ENCODE peak calls at places on chromosomes 16 and 17, in seven cellular contexts. F is cardiac muscle cell, J is AG09309, X is mucosa of descending colon, C is mammary epithelial cell, E is SK-N-SH, Q is lower lobe of right lung. R is an unnamed sample.

GRCh38 chr17:74433421-74434121 is 1.7 kb downstream of the GPRC5C start:
- DNase-seq in F (peak), J (no peak), X (peak), C (no peak), E (no peak), Q (no peak), R (no peak)

GRCh38 chr17:79005063-79005861 is 4.3 kb downstream of the CANT1 start:
- DNase-seq in F (no peak), J (no peak), X (peak), C (peak), E (no peak), Q (no peak), R (no peak)

GRCh38 chr16:71347146-71347545 is 11.4 kb upstream of the CALB2 start:
- DNase-seq in F (no peak), J (no peak), X (no peak), C (no peak), E (no peak), Q (no peak), R (no peak)

GRCh38 chr17:14469971-14470370 is 169.1 kb downstream of the HS3ST3B1 start:
- DNase-seq in F (no peak), J (no peak), X (no peak), C (no peak), E (no peak), Q (no peak), R (no peak)

GRCh38 chr16:46982335-46982734 is 8.9 kb upstream of the DNAJA2 start:
- DNase-seq in F (no peak), J (no peak), X (no peak), C (no peak), E (no peak), Q (no peak), R (no peak)

GRCh38 chr17:5769936-5770335 is 185.6 kb upstream of the NLRP1 start:
- DNase-seq in F (no peak), J (no peak), X (no peak), C (no peak), E (no peak), Q (no peak), R (peak)

GRCh38 chr17:41103896-41104295 is 1.3 kb upstream of the KRTAP4-9 start:
- DNase-seq in F (no peak), J (no peak), X (no peak), C (no peak), E (no peak), Q (no peak), R (no peak)

GRCh38 chr17:71057448-71057847 is 888.1 kb downstream of the KCNJ2 start:
- DNase-seq in F (no peak), J (peak), X (no peak), C (no peak), E (no peak), Q (no peak), R (no peak)

GRCh38 chr16:46748775-46749705 is 896 bp upstream of the MYLK3 start:
- DNase-seq in F (no peak), J (no peak), X (no peak), C (no peak), E (peak), Q (no peak), R (no peak)

GRCh38 chr17:7852919-7853692 is 1.8 kb upstream of the TMEM88 start:
- DNase-seq in F (no peak), J (no peak), X (no peak), C (no peak), E (no peak), Q (peak), R (no peak)

GRCh38 chr17:33580215-33580614 is 287.1 kb upstream of the ASIC2 start:
- DNase-seq in F (no peak), J (no peak), X (no peak), C (no peak), E (no peak), Q (no peak), R (no peak)

GRCh38 chr17:73645050-73645871 is 1.0 kb upstream of the SDK2 start:
- DNase-seq in F (peak), J (no peak), X (peak), C (peak), E (peak), Q (no peak), R (no peak)

GRCh38 chr17:65759532-65759931 is 198.1 kb upstream of the AXIN2 start:
- DNase-seq in F (no peak), J (no peak), X (no peak), C (no peak), E (no peak), Q (no peak), R (no peak)

GRCh38 chr17:49513044-49513395 is 17.9 kb downstream of the NGFR start:
- DNase-seq in F (no peak), J (no peak), X (no peak), C (no peak), E (no peak), Q (no peak), R (no peak)

GRCh38 chr17:49512296-49513043 is 17.4 kb downstream of the NGFR start:
- DNase-seq in F (no peak), J (no peak), X (no peak), C (no peak), E (no peak), Q (no peak), R (no peak)

GRCh38 chr17:36943250-36944220 is 5.2 kb upstream of the AATF start:
- DNase-seq in F (no peak), J (no peak), X (no peak), C (no peak), E (peak), Q (no peak), R (no peak)

GRCh38 chr17:73468221-73468620 is 156.4 kb upstream of the CDC42EP4 start:
- DNase-seq in F (no peak), J (no peak), X (no peak), C (no peak), E (no peak), Q (no peak), R (no peak)

GRCh38 chr16:1450218-1450617 is 5.9 kb upstream of the CCDC154 start:
- DNase-seq in F (no peak), J (no peak), X (no peak), C (no peak), E (no peak), Q (no peak), R (no peak)

GRCh38 chr17:511001-511690 is 158.5 kb upstream of the RPH3AL start:
- DNase-seq in F (peak), J (peak), X (no peak), C (peak), E (no peak), Q (no peak), R (no peak)

GRCh38 chr16:88524973-88525662 is 45.1 kb upstream of the ZC3H18 start:
- DNase-seq in F (no peak), J (no peak), X (no peak), C (no peak), E (no peak), Q (no peak), R (no peak)

GRCh38 chr17:81656835-81657234 is 493 bp upstream of the PDE6G start:
- DNase-seq in F (no peak), J (no peak), X (no peak), C (no peak), E (no peak), Q (no peak), R (no peak)

GRCh38 chr16:84699147-84699711 is 571 bp upstream of the USP10 start:
- DNase-seq in F (no peak), J (no peak), X (no peak), C (peak), E (no peak), Q (no peak), R (no peak)

GRCh38 chr16:88978608-88979346 is 1.8 kb upstream of the CBFA2T3 start:
- DNase-seq in F (no peak), J (no peak), X (peak), C (no peak), E (no peak), Q (no peak), R (no peak)

GRCh38 chr17:42850964-42851363 is at the start of gene AOC3:
- DNase-seq in F (peak), J (no peak), X (no peak), C (no peak), E (no peak), Q (no peak), R (no peak)

GRCh38 chr16:27665881-27666280 is 115.9 kb downstream of the KATNIP start:
- DNase-seq in F (peak), J (no peak), X (no peak), C (no peak), E (no peak), Q (no peak), R (no peak)

GRCh38 chr17:343875-344752 is 8.5 kb downstream of the RPH3AL start:
- DNase-seq in F (no peak), J (no peak), X (no peak), C (no peak), E (no peak), Q (no peak), R (no peak)

GRCh38 chr17:73956595-73957465 is 246.6 kb upstream of the RPL38 start:
- DNase-seq in F (peak), J (no peak), X (peak), C (peak), E (peak), Q (peak), R (no peak)

GRCh38 chr16:41439-42068 is 11.9 kb downstream of the POLR3K start:
- DNase-seq in F (no peak), J (no peak), X (no peak), C (peak), E (no peak), Q (peak), R (no peak)

GRCh38 chr16:73206306-73206705 is 158.4 kb upstream of the ZFHX3 start:
- DNase-seq in F (peak), J (no peak), X (no peak), C (no peak), E (no peak), Q (no peak), R (no peak)

GRCh38 chr16:780296-780695 is 7.9 kb downstream of the RPUSD1 start:
- DNase-seq in F (no peak), J (no peak), X (no peak), C (no peak), E (no peak), Q (no peak), R (no peak)

GRCh38 chr17:64084086-64084939 is 45.6 kb downstream of the ERN1 start:
- DNase-seq in F (peak), J (no peak), X (peak), C (peak), E (no peak), Q (peak), R (peak)

GRCh38 chr16:54291107-54291980 is 4.8 kb upstream of the IRX3 start:
- DNase-seq in F (no peak), J (no peak), X (no peak), C (no peak), E (no peak), Q (no peak), R (no peak)
- H3K4me3 ChIP-seq in F (no peak), J (no peak), X (no peak), C (no peak), E (no peak), Q (no peak), R (no peak)

DNA sequence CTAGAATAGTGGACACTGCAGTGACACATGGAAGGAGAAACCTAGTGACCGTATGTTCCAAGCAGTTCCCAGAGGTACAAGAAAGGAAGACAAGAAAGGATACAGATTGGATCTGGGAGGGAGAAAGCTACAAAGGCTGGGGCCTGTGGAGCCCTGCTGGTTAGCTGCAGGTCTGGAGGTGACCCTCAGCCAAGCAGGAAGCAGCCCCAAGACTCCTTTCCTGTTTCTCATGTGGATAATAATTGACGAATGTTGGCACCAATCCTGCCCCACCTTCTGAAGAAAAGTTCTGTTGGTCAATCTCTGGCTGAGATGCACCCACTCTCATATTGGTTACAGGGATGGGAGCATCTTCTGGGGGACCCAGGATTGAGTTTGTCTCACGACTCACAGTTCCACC is 99.8 kb downstream of the SHISA6 start:
- DNase-seq in F (no peak), J (no peak), X (no peak), C (no peak), E (no peak), Q (no peak), R (no peak)
- TF ChIP-seq CTCF in F (no peak), J (no peak), X (no peak), C (no peak), E (no peak), Q (no peak), R (no peak)

DNA sequence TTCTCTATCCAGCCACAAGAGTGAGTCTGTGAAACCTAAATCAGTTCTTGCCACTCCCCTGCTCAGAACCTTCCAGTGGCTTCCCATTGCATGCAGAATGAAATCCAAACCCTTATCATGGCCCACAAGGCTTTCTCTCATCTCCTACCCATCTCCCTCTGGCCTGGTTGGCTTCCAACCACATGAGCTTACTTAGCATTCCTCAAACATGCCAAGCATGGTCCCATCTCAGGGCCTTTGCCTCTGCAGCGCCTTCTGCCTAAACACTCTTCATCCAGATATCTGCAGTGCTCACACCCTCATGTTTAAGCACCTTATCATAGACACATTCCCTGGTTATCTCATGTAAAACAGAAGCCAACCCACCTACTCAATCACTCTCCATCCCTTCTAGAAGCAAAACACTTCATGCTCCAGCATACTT is 15.5 kb downstream of the TK2 start:
- DNase-seq in F (no peak), J (no peak), X (no peak), C (no peak), E (no peak), Q (no peak), R (no peak)
- H3K4me3 ChIP-seq in F (no peak), J (no peak), X (no peak), C (no peak), E (no peak), Q (no peak), R (no peak)

DNA sequence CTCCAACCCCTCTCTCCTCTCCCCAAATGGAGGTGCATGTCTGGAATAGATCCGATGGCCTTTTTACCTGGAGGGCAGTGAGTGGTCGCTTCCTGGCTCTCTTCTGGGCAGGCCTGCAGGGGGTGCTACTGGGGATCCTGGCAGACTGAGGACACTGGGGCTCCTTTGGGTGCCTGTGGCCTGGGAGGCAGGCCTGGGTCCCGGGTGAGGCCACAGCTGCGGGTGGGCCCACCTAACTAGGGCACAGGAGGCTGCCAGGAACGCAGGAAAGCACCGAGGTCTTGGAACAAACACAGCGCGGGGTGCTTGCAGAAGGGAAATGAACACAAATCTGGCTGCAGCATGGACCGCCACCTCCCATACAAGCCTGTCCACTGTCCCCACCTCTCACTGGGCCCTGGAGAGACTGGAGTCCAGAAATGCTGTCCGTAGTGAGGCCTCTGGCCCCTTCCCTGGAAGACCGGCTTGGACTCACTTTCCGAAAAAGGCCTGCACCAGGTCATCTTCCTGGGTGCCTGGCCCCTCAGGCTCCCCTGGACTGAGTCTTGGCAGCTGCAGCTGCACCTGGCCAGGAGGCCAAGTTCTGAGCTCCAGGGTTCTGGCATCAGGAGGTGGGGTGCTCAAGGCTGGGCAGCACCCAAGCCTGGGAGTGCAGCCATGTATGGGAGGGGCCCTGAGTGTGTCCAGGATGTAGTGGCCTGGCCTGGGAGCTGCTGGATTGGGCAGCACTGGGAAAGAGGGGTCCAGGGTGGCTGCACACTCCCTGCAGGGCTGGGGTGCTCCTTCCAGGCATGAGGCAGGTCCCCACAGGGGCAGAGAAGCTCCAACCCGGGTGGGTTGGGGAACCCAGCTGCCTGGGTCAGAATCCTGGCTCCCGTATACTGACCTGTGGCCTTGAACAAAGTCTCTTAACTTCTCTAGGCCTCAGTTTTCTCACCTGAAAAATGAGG is 195.1 kb downstream of the IRF8 start:
- DNase-seq in F (no peak), J (no peak), X (peak), C (no peak), E (no peak), Q (no peak), R (no peak)
- TF ChIP-seq CTCF in F (peak), J (peak), X (no peak), C (no peak), E (peak), Q (no peak), R (no peak)

DNA sequence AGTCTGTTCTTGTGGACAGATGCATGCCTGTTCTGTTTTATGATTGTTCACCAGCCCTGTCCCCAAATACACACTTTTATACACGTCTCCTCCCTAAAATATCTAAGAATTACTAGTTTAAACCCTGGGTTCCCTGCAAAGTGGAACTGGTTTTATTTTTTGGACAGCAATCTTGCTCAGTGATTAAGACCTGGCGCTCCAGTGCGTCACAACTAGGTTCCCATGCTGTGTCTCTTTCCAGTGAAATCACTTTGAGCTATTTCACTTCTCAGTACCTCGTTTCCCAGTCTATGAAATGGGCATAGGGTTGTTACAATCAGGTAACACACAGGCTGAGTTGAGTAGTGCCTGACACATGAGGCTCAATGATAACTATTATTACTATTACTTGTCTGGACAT is 1.1 kb downstream of the CEP20 start:
- DNase-seq in F (no peak), J (no peak), X (no peak), C (no peak), E (no peak), Q (no peak), R (no peak)
- H3K4me3 ChIP-seq in F (peak), J (peak), X (no peak), C (peak), E (peak), Q (peak), R (peak)

DNA sequence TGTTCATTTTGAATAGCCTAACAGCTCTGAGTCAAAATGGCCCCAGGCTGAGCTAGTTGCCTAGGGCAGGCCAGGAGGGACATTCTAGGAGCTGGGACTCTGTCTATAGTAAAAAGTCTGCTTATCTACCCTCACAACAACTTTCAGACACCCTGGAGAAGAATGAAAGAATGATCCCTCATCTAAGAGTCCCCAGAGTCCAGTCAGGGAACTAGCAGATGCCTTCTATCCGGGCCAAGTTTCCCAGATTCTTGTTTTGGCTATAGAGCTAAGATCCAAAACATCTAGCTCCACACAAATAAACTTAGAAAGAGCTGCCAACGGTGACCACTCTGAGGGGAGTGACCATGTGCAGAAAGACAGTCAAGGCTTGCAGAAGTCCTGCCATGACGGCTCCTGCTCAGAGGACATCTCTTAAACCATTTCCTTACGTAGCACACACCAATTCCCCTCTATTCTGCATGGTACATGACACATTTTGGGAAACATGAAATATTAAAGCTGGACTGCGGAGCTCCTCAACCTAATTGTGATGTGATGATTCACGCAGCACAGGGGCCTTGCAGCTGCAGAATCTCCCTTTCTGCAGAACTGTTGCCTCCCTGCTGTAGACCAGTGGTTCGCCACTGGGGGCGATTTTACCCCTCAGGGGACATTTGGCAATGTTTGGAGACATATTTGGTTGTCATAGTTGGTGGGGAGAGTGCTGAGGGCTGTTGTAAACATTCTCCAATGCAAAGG is 24.2 kb downstream of the FAM20A start:
- DNase-seq in F (peak), J (no peak), X (no peak), C (no peak), E (no peak), Q (no peak), R (no peak)
- TF ChIP-seq CTCF in F (peak), J (peak), X (no peak), C (no peak), E (no peak), Q (no peak), R (no peak)

GRCh38 chr17:29616300-29617048 is 6.2 kb downstream of the CORO6 start:
- DNase-seq in F (no peak), J (no peak), X (peak), C (no peak), E (no peak), Q (no peak), R (no peak)
- H3K4me3 ChIP-seq in F (no peak), J (no peak), X (no peak), C (no peak), E (no peak), Q (peak), R (no peak)

GRCh38 chr16:49352923-49353322 is 20.7 kb upstream of the C16orf78 start:
- DNase-seq in F (peak), J (no peak), X (no peak), C (no peak), E (peak), Q (no peak), R (no peak)
- TF ChIP-seq CTCF in F (peak), J (peak), X (no peak), C (peak), E (peak), Q (no peak), R (peak)

GRCh38 chr16:54511181-54511731 is 224.7 kb upstream of the IRX3 start:
- DNase-seq in F (peak), J (peak), X (no peak), C (no peak), E (no peak), Q (no peak), R (peak)
- H3K4me3 ChIP-seq in F (no peak), J (no peak), X (no peak), C (no peak), E (no peak), Q (no peak), R (no peak)

R was measured in astrocyte of the cerebellum.